ENCODE peak calls at places on chromosomes 13 and 19, in five cellular contexts. C is suprapubic skin, P is endodermal cell, E is heart left ventricle, R is psoas muscle. G is an unnamed sample.

GRCh38 chr19:55494172-55494761 is 6.0 kb downstream of the SSC5D start:
- DNase-seq in C (peak), P (no peak), E (peak), R (peak), G (no peak)

GRCh38 chr13:20270163-20270865 is 38.2 kb upstream of the GJB6 start:
- DNase-seq in C (no peak), P (no peak), E (no peak), R (no peak), G (peak)

GRCh38 chr13:36445278-36445677 is 13.0 kb downstream of the CCNA1 start:
- DNase-seq in C (no peak), P (no peak), E (no peak), R (no peak), G (no peak)

GRCh38 chr19:4123615-4124568 is at the start of gene MAP2K2:
- DNase-seq in C (peak), P (peak), E (peak), R (peak), G (peak)

GRCh38 chr19:17049711-17050280 is 23.2 kb upstream of the CPAMD8 start:
- DNase-seq in C (no peak), P (no peak), E (no peak), R (no peak), G (no peak)

GRCh38 chr13:107466326-107466725 is 749.0 kb downstream of the LIG4 start:
- DNase-seq in C (no peak), P (peak), E (no peak), R (no peak), G (no peak)

GRCh38 chr19:52258426-52258825 is 11.0 kb upstream of the ZNF766 start:
- DNase-seq in C (no peak), P (no peak), E (no peak), R (no peak), G (no peak)

GRCh38 chr13:79037197-79037596 is 368.9 kb downstream of the RBM26 start:
- DNase-seq in C (no peak), P (no peak), E (no peak), R (no peak), G (no peak)

GRCh38 chr19:7533281-7533819 is 2.2 kb upstream of the PNPLA6 start:
- DNase-seq in C (no peak), P (peak), E (peak), R (peak), G (no peak)

GRCh38 chr13:88675997-88676396 is 1004.8 kb downstream of the SLITRK5 start:
- DNase-seq in C (no peak), P (no peak), E (no peak), R (no peak), G (no peak)

GRCh38 chr19:55581145-55581827 is 638 bp upstream of the ZNF579 start:
- DNase-seq in C (no peak), P (peak), E (no peak), R (no peak), G (no peak)

GRCh38 chr19:3544742-3545668 is 6.0 kb downstream of the TEKTIP1 start:
- DNase-seq in C (no peak), P (peak), E (peak), R (peak), G (peak)

GRCh38 chr19:13077233-13077632 is 25.4 kb downstream of the LYL1 start:
- DNase-seq in C (no peak), P (no peak), E (no peak), R (no peak), G (peak)

GRCh38 chr13:93249259-93249917 is 22.8 kb downstream of the GPC6 start:
- DNase-seq in C (no peak), P (no peak), E (no peak), R (no peak), G (peak)

GRCh38 chr19:16911046-16911445 is 22.2 kb downstream of the F2RL3 start:
- DNase-seq in C (peak), P (no peak), E (no peak), R (no peak), G (no peak)

GRCh38 chr13:25292301-25292700 is 5.0 kb upstream of the MTMR6 start:
- DNase-seq in C (no peak), P (no peak), E (no peak), R (peak), G (peak)

GRCh38 chr13:73665279-73665678 is 468.9 kb downstream of the KLF12 start:
- DNase-seq in C (no peak), P (no peak), E (no peak), R (no peak), G (no peak)

GRCh38 chr13:27006519-27007161 is 165.0 kb downstream of the USP12 start:
- DNase-seq in C (no peak), P (peak), E (no peak), R (no peak), G (peak)

GRCh38 chr13:63636231-63636993 is 2220.8 kb upstream of the PCDH20 start:
- DNase-seq in C (no peak), P (peak), E (no peak), R (no peak), G (no peak)

GRCh38 chr19:30088567-30088966 is 146.5 kb downstream of the URI1 start:
- DNase-seq in C (no peak), P (no peak), E (no peak), R (no peak), G (no peak)

GRCh38 chr19:52703917-52704316 is 30.9 kb downstream of the ZNF611 start:
- DNase-seq in C (no peak), P (no peak), E (no peak), R (no peak), G (no peak)

GRCh38 chr13:72638059-72638815 is 89.2 kb downstream of the MZT1 start:
- DNase-seq in C (no peak), P (no peak), E (no peak), R (no peak), G (no peak)

GRCh38 chr13:46759861-46760260 is 37.1 kb downstream of the ESD start:
- DNase-seq in C (no peak), P (no peak), E (no peak), R (no peak), G (no peak)

GRCh38 chr13:47268270-47268669 is 371.4 kb upstream of the HTR2A start:
- DNase-seq in C (no peak), P (no peak), E (no peak), R (no peak), G (no peak)

GRCh38 chr19:4709440-4710280 is 14.0 kb downstream of the DPP9 start:
- DNase-seq in C (no peak), P (no peak), E (no peak), R (peak), G (no peak)

GRCh38 chr13:107669356-107669755 is 546.0 kb downstream of the LIG4 start:
- DNase-seq in C (no peak), P (no peak), E (no peak), R (no peak), G (no peak)

DNA sequence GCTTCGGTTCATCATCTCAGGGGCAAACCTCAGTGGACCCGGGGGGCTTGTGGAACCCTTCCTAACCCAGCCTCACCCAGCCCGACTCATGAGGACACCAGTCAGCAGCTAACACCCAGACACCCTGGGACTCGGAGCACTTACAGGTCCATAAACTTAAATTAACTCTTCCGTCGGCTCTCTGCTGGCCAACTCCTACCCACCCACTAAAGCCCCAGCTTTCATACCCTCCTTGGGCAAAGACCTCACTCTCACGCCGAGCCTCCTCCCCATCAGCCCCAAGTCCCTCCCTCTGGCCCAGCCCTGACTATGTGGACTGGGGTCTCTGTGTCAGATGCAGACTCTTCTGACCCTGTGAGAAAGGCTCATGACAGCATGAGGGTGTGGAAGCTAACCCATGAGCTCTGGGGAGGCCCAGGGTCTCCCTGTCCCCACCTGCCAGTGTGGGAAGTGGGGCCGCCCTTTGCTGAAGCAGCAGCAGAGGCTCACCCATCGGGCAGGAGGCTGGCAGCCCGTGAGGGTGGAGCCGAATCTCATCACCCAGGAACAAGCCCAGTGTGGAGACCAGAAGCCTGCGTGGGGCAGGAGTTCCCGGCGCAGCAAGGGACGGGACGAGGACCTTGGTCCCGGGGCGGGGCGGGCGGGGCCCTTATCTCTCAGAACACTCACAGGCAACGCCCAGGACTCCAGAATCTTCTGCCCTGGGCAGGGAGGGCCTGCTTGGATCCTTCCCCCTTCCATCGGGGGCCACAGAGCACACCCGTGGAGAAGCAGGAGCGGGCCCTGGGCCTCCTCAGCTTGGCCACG is 19.8 kb downstream of the TCF3 start:
- DNase-seq in C (no peak), P (no peak), E (no peak), R (no peak), G (no peak)
- H3K4me3 ChIP-seq in C (no peak), P (no peak), E (no peak), R (no peak), G (no peak)

GRCh38 chr13:30362869-30363268 is 55.5 kb upstream of the KATNAL1 start:
- DNase-seq in C (no peak), P (no peak), E (peak), R (no peak), G (no peak)

GRCh38 chr13:30363725-30364124 is 56.4 kb upstream of the KATNAL1 start:
- DNase-seq in C (no peak), P (no peak), E (no peak), R (no peak), G (no peak)

GRCh38 chr13:30366083-30366482 is 56.2 kb upstream of the UBE2L5 start:
- DNase-seq in C (no peak), P (no peak), E (no peak), R (no peak), G (no peak)

GRCh38 chr13:30364133-30364532 is 56.8 kb upstream of the KATNAL1 start:
- DNase-seq in C (no peak), P (no peak), E (no peak), R (no peak), G (no peak)

DNA sequence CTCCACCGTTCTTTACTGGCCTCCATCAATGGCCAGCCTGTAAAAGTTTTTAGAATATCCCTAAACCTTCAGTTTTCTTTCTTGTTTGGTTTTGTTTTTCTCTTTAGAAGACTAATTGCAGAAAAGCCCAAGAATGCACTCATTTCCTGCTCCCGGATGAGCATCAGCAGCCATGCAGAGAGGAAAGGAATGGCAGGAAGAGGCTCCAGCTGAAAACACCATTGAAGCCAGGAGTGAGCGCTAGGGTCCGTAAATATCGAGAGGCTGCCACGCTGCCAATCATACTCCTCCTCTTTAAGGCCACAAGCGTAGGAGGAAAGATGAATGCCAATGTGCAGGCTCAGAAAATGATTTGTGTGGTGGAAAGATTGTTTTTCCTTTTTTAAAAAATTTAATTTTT is 57.4 kb upstream of the UBE2L5 start:
- DNase-seq in C (no peak), P (no peak), E (no peak), R (no peak), G (no peak)
- H3K27ac ChIP-seq in C (no peak), P (no peak), E (peak), R (peak), G (no peak)

GRCh38 chr19:44774614-44775013 is 3.1 kb upstream of the CBLC start:
- DNase-seq in C (no peak), P (no peak), E (no peak), R (no peak), G (no peak)

GRCh38 chr19:44772969-44773368 is 4.7 kb upstream of the CBLC start:
- DNase-seq in C (no peak), P (no peak), E (no peak), R (no peak), G (peak)

GRCh38 chr19:44767295-44768180 is 10.2 kb upstream of the CBLC start:
- DNase-seq in C (no peak), P (no peak), E (no peak), R (no peak), G (no peak)

GRCh38 chr19:44765949-44766335 is 11.7 kb upstream of the CBLC start:
- DNase-seq in C (no peak), P (no peak), E (no peak), R (no peak), G (no peak)

DNA sequence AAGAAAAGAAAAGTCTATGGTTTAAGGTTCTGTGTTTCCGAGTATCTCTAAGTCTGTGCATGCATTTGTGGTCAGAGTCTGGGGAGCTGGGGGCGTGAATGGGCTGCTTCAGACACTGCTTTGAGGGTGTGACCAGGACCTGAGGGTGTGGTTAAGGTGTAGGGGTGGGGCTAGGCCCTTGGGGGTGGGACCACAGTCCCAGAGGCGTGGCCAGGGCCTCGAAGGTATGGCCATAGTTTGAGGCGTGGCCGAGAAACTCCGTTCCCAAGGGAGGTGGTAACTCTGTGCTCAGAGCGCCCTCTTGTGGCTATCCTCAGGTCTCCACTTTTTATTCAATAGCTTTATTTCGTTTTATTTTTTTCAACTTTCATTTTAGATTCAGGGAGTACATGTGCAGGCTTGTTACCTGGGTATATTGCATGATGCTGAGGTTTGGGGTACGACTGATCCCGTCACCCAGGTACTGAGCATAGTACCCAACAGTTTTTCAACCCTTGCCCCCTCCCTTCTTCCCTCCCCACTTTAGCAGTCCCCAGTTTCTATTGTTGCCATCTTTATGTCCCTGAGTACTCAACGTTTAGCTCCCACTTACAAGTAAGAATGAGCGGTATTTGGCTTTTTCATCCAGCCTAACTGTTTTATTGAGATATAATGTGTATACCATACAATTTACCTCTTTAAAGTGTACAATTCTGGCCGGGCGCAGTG is 7.0 kb upstream of the CBLC start:
- DNase-seq in C (peak), P (peak), E (peak), R (peak), G (peak)
- H3K4me3 ChIP-seq in C (no peak), P (no peak), E (no peak), R (no peak), G (no peak)

GRCh38 chr13:113413178-113413897 is 40.0 kb downstream of the ADPRHL1 start:
- DNase-seq in C (no peak), P (no peak), E (peak), R (peak), G (no peak)
- H3K27ac ChIP-seq in C (no peak), P (no peak), E (peak), R (peak), G (no peak)

DNA sequence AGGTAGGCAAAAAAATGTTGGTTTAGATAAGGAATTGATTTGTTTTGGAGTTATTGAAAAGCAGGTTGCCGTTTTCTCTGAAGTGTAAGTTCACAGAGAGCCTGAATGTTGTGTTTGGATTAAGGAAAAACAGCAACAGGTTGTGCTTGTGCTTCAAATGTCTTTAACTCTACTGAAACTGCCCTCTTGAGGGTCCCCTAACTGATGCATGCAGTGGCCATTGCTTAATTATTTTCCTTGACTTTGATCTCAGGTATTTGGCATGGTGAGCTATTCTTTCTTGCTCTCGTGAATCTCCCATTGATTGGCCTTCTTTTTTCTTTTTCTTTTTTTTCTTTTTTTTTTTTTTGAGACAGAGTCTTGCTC is 3.2 kb downstream of the GARRE1 start:
- DNase-seq in C (no peak), P (no peak), E (no peak), R (no peak), G (no peak)
- H3K4me3 ChIP-seq in C (no peak), P (no peak), E (no peak), R (no peak), G (no peak)

GRCh38 chr19:46019270-46019669 is 3.6 kb downstream of the PGLYRP1 start:
- DNase-seq in C (no peak), P (no peak), E (no peak), R (no peak), G (no peak)
- H3K27ac ChIP-seq in C (no peak), P (no peak), E (no peak), R (no peak), G (no peak)

GRCh38 chr19:43488179-43488578 is 16.4 kb downstream of the PHLDB3 start:
- DNase-seq in C (no peak), P (no peak), E (no peak), R (no peak), G (no peak)
- H3K4me3 ChIP-seq in C (no peak), P (no peak), E (no peak), R (no peak), G (no peak)

G was measured in SJCRH30.